ENCODE peak calls at places on chromosomes 2 and 18, in nine cellular contexts. O is left ventricle myocardium inferior; I is AG04450; C is cardiac muscle cell; V is CD8-positive, alpha-beta memory T cell; H is body of pancreas; Y is HCT116; R is aorta; K is GM23248. U is an unnamed sample. For H3K27me3, the result is how much of the 10 kb centered on the place peaks cover.

GRCh38 chr2:107932986-107933385 is 53.3 kb upstream of the SLC5A7 start:
- DNase-seq in K (peak), O (no peak), R (no peak), V (no peak), I (no peak), Y (no peak), C (peak), H (no peak), U (no peak)

GRCh38 chr2:170185319-170185718 is 7.4 kb downstream of the MYO3B start:
- DNase-seq in H (no peak), R (no peak), Y (no peak), C (no peak), O (no peak), V (no peak), K (no peak), I (no peak), U (no peak)

GRCh38 chr2:16639431-16639830 is 26.2 kb downstream of the CYRIA start:
- DNase-seq in I (no peak), K (no peak), C (no peak), H (no peak), V (no peak), O (no peak), R (no peak), Y (no peak), U (no peak)

GRCh38 chr2:172702451-172702850 is 33.2 kb upstream of the RAPGEF4 start:
- DNase-seq in K (no peak), H (no peak), C (no peak), I (no peak), Y (no peak), R (no peak), O (no peak), V (no peak), U (no peak)

GRCh38 chr2:206939340-206939739 is at the start of gene CPO:
- DNase-seq in V (no peak), H (no peak), Y (no peak), K (no peak), R (no peak), O (no peak), I (no peak), C (no peak), U (no peak)

GRCh38 chr18:64405161-64405560 is 256.3 kb upstream of the LINC00305 start:
- DNase-seq in I (no peak), V (no peak), K (peak), O (no peak), Y (no peak), C (peak), H (no peak), R (no peak), U (no peak)

GRCh38 chr2:51293566-51294200 is 261.8 kb upstream of the NRXN1 start:
- DNase-seq in H (no peak), K (no peak), V (no peak), R (no peak), Y (no peak), O (no peak), C (no peak), I (no peak), U (no peak)

GRCh38 chr2:199364153-199364552 is 93.6 kb downstream of the SATB2 start:
- DNase-seq in V (no peak), Y (no peak), C (no peak), I (no peak), H (no peak), K (no peak), O (no peak), R (no peak), U (no peak)

GRCh38 chr2:197286805-197287595 is 23.6 kb downstream of the ANKRD44 start:
- DNase-seq in I (peak), H (peak), C (peak), K (peak), V (no peak), Y (no peak), R (no peak), O (no peak), U (peak)

GRCh38 chr2:127573771-127574170 is 38.3 kb downstream of the MYO7B start:
- DNase-seq in K (no peak), Y (no peak), O (no peak), H (no peak), I (no peak), C (no peak), R (no peak), V (no peak), U (no peak)

GRCh38 chr2:149858916-149859634 is 271.5 kb upstream of the MMADHC start:
- DNase-seq in K (peak), R (no peak), O (no peak), V (no peak), Y (no peak), I (no peak), C (peak), H (no peak), U (no peak)

GRCh38 chr18:62324917-62325805 is at the start of gene TNFRSF11A:
- DNase-seq in K (peak), I (no peak), C (no peak), R (no peak), H (peak), V (peak), O (peak), Y (no peak), U (peak)

GRCh38 chr2:128510701-128511100 is 192.0 kb upstream of the HS6ST1 start:
- DNase-seq in K (peak), H (no peak), V (no peak), O (no peak), I (peak), C (peak), Y (no peak), R (no peak), U (no peak)

GRCh38 chr2:121184248-121184862 is 100.6 kb downstream of the TFCP2L1 start:
- DNase-seq in K (no peak), O (no peak), Y (no peak), R (no peak), C (no peak), I (no peak), V (no peak), H (no peak), U (no peak)

GRCh38 chr18:39604836-39605235 is 2039.2 kb upstream of the CELF4 start:
- DNase-seq in C (peak), Y (no peak), O (no peak), H (no peak), K (peak), V (no peak), R (no peak), I (no peak), U (no peak)

DNA sequence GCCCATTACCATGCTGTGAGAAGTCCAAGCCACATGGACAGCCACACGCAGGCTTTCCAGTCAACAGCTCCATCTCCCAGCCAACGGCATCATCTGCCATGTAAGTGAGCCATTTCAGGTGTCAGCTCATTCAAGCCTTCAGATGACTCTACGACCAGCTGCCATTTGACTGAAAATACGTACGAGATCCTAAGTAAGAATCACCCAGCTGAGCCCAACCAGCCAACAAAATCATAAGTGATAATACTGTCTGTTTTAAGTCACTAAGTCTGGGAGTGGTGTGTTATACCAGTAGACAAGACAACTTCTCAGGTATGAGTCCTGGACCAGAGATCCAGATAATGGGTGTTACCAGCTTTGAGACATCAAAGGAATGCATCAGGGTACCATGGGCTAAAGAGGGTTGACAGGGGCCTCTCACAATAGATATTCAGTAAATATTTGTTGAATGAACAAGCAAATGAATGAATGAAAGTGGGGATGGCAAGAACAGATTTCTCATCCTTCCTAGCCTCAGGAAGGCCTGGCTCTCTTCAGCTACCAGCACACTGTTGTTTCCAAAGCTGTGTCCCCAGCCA is 52.9 kb upstream of the CTIF start:
- DNase-seq in K (no peak), H (no peak), C (no peak), I (no peak), O (no peak), R (no peak), Y (no peak), V (no peak), U (no peak)
- H3K4me3 ChIP-seq in K (no peak), H (no peak), C (no peak), I (no peak), O (no peak), R (no peak), Y (no peak), V (no peak), U (no peak)

DNA sequence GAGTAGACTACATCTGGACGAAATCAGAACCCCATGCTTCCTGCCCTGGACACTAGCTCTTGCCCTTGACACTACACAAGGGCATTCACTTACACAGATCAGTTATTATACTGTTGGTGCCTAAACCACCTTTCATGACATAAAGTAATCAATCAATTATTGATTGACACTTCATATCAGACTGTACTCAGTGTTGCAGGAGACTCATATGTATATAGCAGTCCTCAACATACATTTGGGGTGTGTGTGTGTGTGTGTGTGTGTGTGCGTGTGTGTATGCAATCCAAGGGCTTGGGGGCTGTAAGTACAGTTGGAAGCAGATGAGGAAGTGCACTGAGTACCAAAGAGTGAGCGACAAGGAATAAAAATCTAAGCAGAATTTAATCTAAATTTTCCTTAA is 5.1 kb downstream of the CDH2 start:
- DNase-seq in R (no peak), I (no peak), Y (no peak), H (no peak), V (no peak), C (no peak), O (no peak), K (no peak), U (no peak)
- H3K27me3 ChIP-seq in R (under half), I (under half), Y (under half), H (under half), V (under half), C (under half), O (under half), K (under half), U (under half)

GRCh38 chr2:101781326-101781725 is 83.8 kb downstream of the MAP4K4 start:
- DNase-seq in O (no peak), V (no peak), H (no peak), I (no peak), K (no peak), Y (no peak), R (no peak), C (no peak), U (no peak)
- H3K4me3 ChIP-seq in O (no peak), V (no peak), H (no peak), I (no peak), K (no peak), Y (no peak), R (no peak), C (no peak), U (no peak)

DNA sequence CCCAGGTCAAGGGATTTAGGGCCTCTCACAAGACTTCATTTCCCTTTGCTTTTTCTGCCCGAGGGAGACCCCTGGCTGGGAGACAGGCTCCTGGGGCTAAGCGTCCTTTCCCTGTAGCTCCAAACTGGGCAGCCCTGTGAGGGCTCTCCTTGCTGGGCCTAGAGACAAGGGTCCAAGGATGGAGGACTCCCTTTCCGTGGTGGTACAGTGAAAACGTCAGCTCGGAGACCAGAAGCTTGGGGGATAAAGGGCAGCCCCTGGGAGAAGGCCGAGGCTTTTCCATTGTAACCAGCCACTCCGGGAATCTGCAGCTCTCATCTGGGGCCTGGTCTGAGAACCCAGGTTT is 2.3 kb downstream of the SIX2 start:
- DNase-seq in C (no peak), K (no peak), O (no peak), H (no peak), V (no peak), R (no peak), I (no peak), Y (no peak), U (no peak)
- H3K27me3 ChIP-seq in C (half or more), K (under half), O (half or more), H (under half), V (under half), R (under half), I (half or more), Y (under half), U (under half)

GRCh38 chr2:104431701-104432121 is 422.2 kb upstream of the POU3F3 start:
- DNase-seq in H (no peak), C (no peak), V (no peak), O (no peak), K (no peak), R (no peak), Y (no peak), I (no peak), U (no peak)

GRCh38 chr2:104432401-104432800 is 421.5 kb upstream of the POU3F3 start:
- DNase-seq in R (no peak), C (no peak), I (no peak), O (no peak), Y (no peak), H (no peak), K (no peak), V (no peak), U (no peak)

GRCh38 chr2:104432972-104433371 is 420.9 kb upstream of the POU3F3 start:
- DNase-seq in R (no peak), O (no peak), C (no peak), H (no peak), I (no peak), V (no peak), K (no peak), Y (no peak), U (no peak)

GRCh38 chr2:104434966-104435365 is 418.9 kb upstream of the POU3F3 start:
- DNase-seq in K (no peak), H (no peak), O (no peak), R (no peak), I (no peak), V (no peak), Y (no peak), C (no peak), U (no peak)

GRCh38 chr2:104434363-104434792 is 419.5 kb upstream of the POU3F3 start:
- DNase-seq in C (no peak), O (no peak), V (no peak), R (no peak), I (no peak), K (peak), H (peak), Y (no peak), U (peak)
- H3K4me3 ChIP-seq in C (no peak), O (peak), V (no peak), R (no peak), I (no peak), K (no peak), H (no peak), Y (no peak), U (no peak)

DNA sequence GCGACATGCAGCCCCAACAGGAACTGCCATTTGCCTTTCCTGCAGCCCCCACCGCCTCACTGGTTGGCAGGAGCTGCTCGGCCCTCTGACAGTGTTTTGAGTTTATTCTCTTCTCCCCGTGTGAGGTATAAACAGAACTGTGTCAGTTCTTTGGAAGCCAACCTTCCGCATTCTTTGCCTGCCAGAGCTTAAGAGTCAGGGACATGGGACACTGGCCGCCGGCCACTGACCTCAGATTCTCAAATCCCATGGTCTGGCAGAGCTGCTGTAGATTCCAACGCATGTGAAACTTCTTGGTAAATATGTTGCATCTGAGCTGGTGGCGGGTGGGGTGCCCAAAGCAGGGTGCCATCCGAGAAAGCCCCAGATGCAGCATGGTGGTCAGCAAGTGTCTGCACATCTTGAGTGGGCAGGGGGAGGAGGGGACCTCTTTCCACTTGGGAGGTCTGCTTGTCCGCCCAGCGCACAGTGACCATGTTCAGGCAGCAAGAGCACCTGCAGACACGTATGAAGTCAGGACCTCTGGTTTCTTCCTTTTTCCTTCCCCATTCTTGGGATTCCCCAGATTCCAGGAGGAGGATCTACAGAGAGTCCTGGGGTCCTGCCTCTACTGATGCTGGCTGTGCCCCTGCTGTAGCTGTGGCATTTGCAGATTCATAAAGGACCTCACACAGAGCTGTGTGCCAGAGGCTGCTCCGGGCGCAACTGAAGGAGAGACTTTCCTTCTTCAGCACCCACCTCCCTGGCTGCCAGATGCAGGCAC is 23.8 kb downstream of the ASB18 start:
- DNase-seq in C (no peak), K (no peak), O (peak), Y (no peak), R (no peak), I (no peak), V (no peak), H (peak), U (peak)
- H3K27me3 ChIP-seq in C (half or more), K (under half), O (half or more), Y (under half), R (under half), I (under half), V (under half), H (under half), U (under half)

GRCh38 chr2:134338180-134338579 is 84.3 kb downstream of the MGAT5 start:
- DNase-seq in C (no peak), R (no peak), O (no peak), H (no peak), I (no peak), K (no peak), Y (no peak), V (no peak), U (no peak)
- H3K4me3 ChIP-seq in C (no peak), R (no peak), O (no peak), H (no peak), I (no peak), K (no peak), Y (no peak), V (no peak), U (no peak)

GRCh38 chr2:20664431-20665260 is 2.3 kb upstream of the GDF7 start:
- DNase-seq in Y (no peak), R (no peak), H (no peak), O (no peak), I (no peak), V (no peak), C (no peak), K (peak), U (no peak)
- H3K27me3 ChIP-seq in Y (under half), R (under half), H (under half), O (half or more), I (half or more), V (half or more), C (half or more), K (half or more), U (half or more)